ENCODE peak calls at places on chromosomes 11 and 22, in five cellular contexts. X is IMR-90, E is uterus, O is body of pancreas, F is Peyer's patch. B is an unnamed sample.

GRCh38 chr22:45344339-45344738 is 34.6 kb downstream of the FAM118A start:
- DNase-seq in X (no peak), E (no peak), O (no peak), F (no peak), B (no peak)

GRCh38 chr11:134685981-134686380 is 273.9 kb upstream of the B3GAT1 start:
- DNase-seq in X (no peak), E (no peak), O (no peak), F (no peak), B (no peak)

GRCh38 chr11:115464269-115464668 is 39.9 kb downstream of the CADM1 start:
- DNase-seq in X (peak; percentile 69), E (no peak), O (no peak), F (no peak), B (no peak)

GRCh38 chr11:81655351-81655750 is 1078.3 kb downstream of the FAM181B start:
- DNase-seq in X (no peak), E (no peak), O (no peak), F (no peak), B (no peak)

GRCh38 chr22:30205281-30206115 is 41.1 kb downstream of the LIF start:
- DNase-seq in X (peak; percentile 100), E (peak; percentile 66), O (peak; percentile 53), F (no peak), B (peak; percentile 52)

GRCh38 chr22:27473533-27473932 is 328.0 kb downstream of the MN1 start:
- DNase-seq in X (no peak), E (no peak), O (no peak), F (no peak), B (no peak)

GRCh38 chr22:33105501-33105911 is 47.3 kb upstream of the SYN3 start:
- DNase-seq in X (peak; percentile 28), E (peak; percentile 42), O (no peak), F (no peak), B (no peak)

GRCh38 chr11:94857337-94857736 is 89.2 kb downstream of the AMOTL1 start:
- DNase-seq in X (no peak), E (no peak), O (no peak), F (no peak), B (no peak)

GRCh38 chr22:18076060-18076497 is 1.7 kb upstream of the PEX26 start:
- DNase-seq in X (peak; percentile 91), E (peak; percentile 74), O (peak; percentile 83), F (no peak), B (no peak)

GRCh38 chr11:20443596-20443995 is 56.1 kb downstream of the PRMT3 start:
- DNase-seq in X (peak; percentile 28), E (no peak), O (no peak), F (no peak), B (no peak)

GRCh38 chr22:25203082-25203481 is 3.4 kb downstream of the CRYBB3 start:
- DNase-seq in X (no peak), E (no peak), O (no peak), F (no peak), B (no peak)

GRCh38 chr22:45639747-45640102 is 31.9 kb upstream of the ATXN10 start:
- DNase-seq in X (no peak), E (no peak), O (no peak), F (no peak), B (no peak)

GRCh38 chr22:45101828-45102227 is 61.9 kb upstream of the NUP50 start:
- DNase-seq in X (peak; percentile 72), E (peak; percentile 31), O (peak; percentile 54), F (no peak), B (peak; percentile 29)

GRCh38 chr11:26333906-26334305 is 2.0 kb downstream of the ANO3 start:
- DNase-seq in X (no peak), E (no peak), O (no peak), F (no peak), B (no peak)

GRCh38 chr11:47285969-47286770 is 16.2 kb downstream of the MADD start:
- DNase-seq in X (no peak), E (no peak), O (no peak), F (no peak), B (no peak)

GRCh38 chr11:87529486-87529885 is 491.8 kb downstream of the TMEM135 start:
- DNase-seq in X (no peak), E (no peak), O (no peak), F (no peak), B (no peak)

GRCh38 chr22:42461511-42461910 is 29.3 kb upstream of the NFAM1 start:
- DNase-seq in X (no peak), E (no peak), O (no peak), F (no peak), B (no peak)

GRCh38 chr11:134367781-134368180 is 36.0 kb downstream of the GLB1L2 start:
- DNase-seq in X (no peak), E (no peak), O (no peak), F (peak; percentile 16), B (no peak)

GRCh38 chr11:57744386-57744785 is 3.1 kb downstream of the SELENOH start:
- DNase-seq in X (no peak), E (no peak), O (no peak), F (no peak), B (no peak)

GRCh38 chr11:2898366-2899079 is 12.9 kb upstream of the CDKN1C start:
- DNase-seq in X (peak; percentile 94), E (no peak), O (peak; percentile 76), F (no peak), B (peak; percentile 95)

GRCh38 chr11:88475991-88476418 is 138.5 kb upstream of the CTSC start:
- DNase-seq in X (peak; percentile 66), E (no peak), O (no peak), F (no peak), B (no peak)

GRCh38 chr22:36334081-36334831 is 53.5 kb downstream of the MYH9 start:
- DNase-seq in X (no peak), E (no peak), O (peak; percentile 42), F (no peak), B (no peak)

GRCh38 chr11:129435499-129436245 is 60.0 kb downstream of the BARX2 start:
- DNase-seq in X (no peak), E (no peak), O (no peak), F (no peak), B (no peak)

GRCh38 chr11:66365711-66366619 is 5.6 kb downstream of the SLC29A2 start:
- DNase-seq in X (no peak), E (no peak), O (no peak), F (no peak), B (no peak)

GRCh38 chr22:49347376-49347775 is 480.3 kb downstream of the BRD1 start:
- DNase-seq in X (no peak), E (no peak), O (no peak), F (no peak), B (no peak)

GRCh38 chr11:130592056-130592455 is 143.6 kb downstream of the ADAMTS15 start:
- DNase-seq in X (peak; percentile 57), E (no peak), O (no peak), F (no peak), B (no peak)

GRCh38 chr22:21917959-21918261 is 34.7 kb downstream of the PPM1F start:
- DNase-seq in X (no peak), E (no peak), O (no peak), F (no peak), B (no peak)

GRCh38 chr11:123509737-123510578 is 79.9 kb downstream of the GRAMD1B start:
- DNase-seq in X (peak; percentile 91), E (no peak), O (peak; percentile 20), F (no peak), B (peak; percentile 73)

GRCh38 chr22:24169439-24170058 is 11.7 kb upstream of the SUSD2 start:
- DNase-seq in X (no peak), E (no peak), O (no peak), F (no peak), B (no peak)

GRCh38 chr11:95584180-95584579 is 205.4 kb downstream of the FAM76B start:
- DNase-seq in X (peak; percentile 73), E (no peak), O (no peak), F (no peak), B (no peak)

GRCh38 chr11:73331138-73331916 is 23.3 kb downstream of the ARHGEF17 start:
- DNase-seq in X (peak; percentile 36), E (peak; percentile 68), O (peak; percentile 55), F (no peak), B (no peak)

GRCh38 chr11:77560605-77561004 is 29.1 kb upstream of the AQP11 start:
- DNase-seq in X (peak; percentile 69), E (no peak), O (no peak), F (no peak), B (peak; percentile 40)

GRCh38 chr11:76185931-76186401 is 20.3 kb downstream of the WNT11 start:
- DNase-seq in X (no peak), E (peak; percentile 37), O (peak; percentile 16), F (no peak), B (no peak)

GRCh38 chr22:29098296-29098695 is 25.5 kb downstream of the KREMEN1 start:
- DNase-seq in X (no peak), E (no peak), O (no peak), F (no peak), B (no peak)

GRCh38 chr22:29028468-29028867 is 33.2 kb downstream of the C22orf31 start:
- DNase-seq in X (no peak), E (no peak), O (no peak), F (no peak), B (no peak)

GRCh38 chr11:58900479-58901420 is 38.5 kb upstream of the GLYATL1 start:
- DNase-seq in X (peak; percentile 73), E (no peak), O (peak; percentile 81), F (peak; percentile 87), B (peak; percentile 70)

GRCh38 chr22:49688516-49689254 is 139.0 kb downstream of the BRD1 start:
- DNase-seq in X (no peak), E (no peak), O (no peak), F (no peak), B (no peak)

GRCh38 chr11:92759571-92760214 is 209.8 kb upstream of the MTNR1B start:
- DNase-seq in X (no peak), E (no peak), O (peak; percentile 10), F (no peak), B (no peak)

GRCh38 chr22:33271390-33272161 is 213.4 kb upstream of the SYN3 start:
- DNase-seq in X (peak; percentile 13), E (peak; percentile 36), O (peak; percentile 87), F (no peak), B (no peak)

DNA sequence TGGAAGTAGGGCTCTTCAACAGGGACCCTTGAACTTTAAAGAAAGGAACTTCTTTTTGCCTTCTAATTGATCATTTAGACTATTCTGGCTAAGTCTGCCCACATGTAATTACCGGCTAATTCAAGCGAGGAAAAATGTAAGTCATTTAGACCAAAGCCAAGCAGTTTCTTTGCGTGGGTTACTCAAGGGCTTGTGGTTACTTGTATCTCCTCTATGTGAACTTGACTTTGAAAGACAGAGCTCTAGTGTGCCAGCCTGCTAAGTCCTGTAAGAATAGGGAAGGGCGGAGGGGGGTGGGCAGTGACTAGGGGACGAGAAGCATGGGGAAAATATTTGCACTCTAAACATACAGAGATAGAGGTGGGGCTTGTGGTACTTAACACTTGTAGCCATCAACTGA is 145.2 kb upstream of the TEAD1 start:
- DNase-seq in X (no peak), E (no peak), O (no peak), F (no peak), B (no peak)
- TF ChIP-seq POLR2A in X (no peak), E (no peak), O (no peak), F (no peak), B (no peak)

GRCh38 chr22:41021655-41022454 is 70.5 kb upstream of the EP300 start:
- DNase-seq in X (peak; percentile 16), E (peak; percentile 82), O (peak; percentile 75), F (peak; percentile 87), B (peak; percentile 50)
- TF ChIP-seq POLR2A in X (no peak), E (no peak), O (peak; percentile 72), F (peak; percentile 26), B (no peak)

GRCh38 chr11:68501813-68502212 is 41.3 kb downstream of the PPP6R3 start:
- DNase-seq in X (no peak), E (no peak), O (no peak), F (no peak), B (no peak)
- TF ChIP-seq POLR2A in X (no peak), E (no peak), O (no peak), F (no peak), B (no peak)

GRCh38 chr11:121100943-121101342 is at the start of gene TECTA:
- DNase-seq in X (no peak), E (no peak), O (no peak), F (no peak), B (no peak)
- TF ChIP-seq POLR2A in X (no peak), E (no peak), O (no peak), F (no peak), B (no peak)